ENCODE peak calls at places on chromosomes 6 and 20, in nine cellular contexts. One of them, this sample, is unnamed.

GRCh38 chr20:33850159-33850558 is 39.0 kb downstream of the CHMP4B start:
- DNase-seq in NCI-H345: no peak
- DNase-seq in Peyer's patch: no peak
- DNase-seq in K562: no peak
- DNase-seq in psoas muscle: no peak
- DNase-seq in non-pigmented ciliary epithelial cell: no peak
- DNase-seq in H1: no peak
- DNase-seq in stimulated activated CD8-positive, alpha-beta memory T cell treated with anti-CD3 and anti-CD28 coated beads, Interleukin-7, amount 100 ng/mL, for 24 hours: no peak
- DNase-seq in NAMALWA: no peak
- DNase-seq in this sample: no peak

GRCh38 chr6:138297761-138298298 is 79.5 kb upstream of the PBOV1 start:
- DNase-seq in NCI-H345: no peak
- DNase-seq in Peyer's patch: no peak
- DNase-seq in K562: no peak
- DNase-seq in psoas muscle: no peak
- DNase-seq in non-pigmented ciliary epithelial cell: no peak
- DNase-seq in H1: no peak
- DNase-seq in stimulated activated CD8-positive, alpha-beta memory T cell treated with anti-CD3 and anti-CD28 coated beads, Interleukin-7, amount 100 ng/mL, for 24 hours: no peak
- DNase-seq in NAMALWA: no peak
- DNase-seq in this sample: no peak

GRCh38 chr6:137155830-137156229 is 17.6 kb downstream of the IL22RA2 start:
- DNase-seq in NCI-H345: no peak
- DNase-seq in Peyer's patch: no peak
- DNase-seq in K562: no peak
- DNase-seq in psoas muscle: no peak
- DNase-seq in non-pigmented ciliary epithelial cell: peak
- DNase-seq in H1: no peak
- DNase-seq in stimulated activated CD8-positive, alpha-beta memory T cell treated with anti-CD3 and anti-CD28 coated beads, Interleukin-7, amount 100 ng/mL, for 24 hours: no peak
- DNase-seq in NAMALWA: no peak
- DNase-seq in this sample: no peak

GRCh38 chr20:49501917-49502316 is 19.4 kb upstream of the KCNB1 start:
- DNase-seq in NCI-H345: no peak
- DNase-seq in Peyer's patch: no peak
- DNase-seq in K562: peak
- DNase-seq in psoas muscle: peak
- DNase-seq in non-pigmented ciliary epithelial cell: peak
- DNase-seq in H1: no peak
- DNase-seq in stimulated activated CD8-positive, alpha-beta memory T cell treated with anti-CD3 and anti-CD28 coated beads, Interleukin-7, amount 100 ng/mL, for 24 hours: no peak
- DNase-seq in NAMALWA: peak
- DNase-seq in this sample: no peak

GRCh38 chr20:2932497-2932896 is 59.2 kb downstream of the PTPRA start:
- DNase-seq in NCI-H345: no peak
- DNase-seq in Peyer's patch: no peak
- DNase-seq in K562: no peak
- DNase-seq in psoas muscle: no peak
- DNase-seq in non-pigmented ciliary epithelial cell: no peak
- DNase-seq in H1: no peak
- DNase-seq in stimulated activated CD8-positive, alpha-beta memory T cell treated with anti-CD3 and anti-CD28 coated beads, Interleukin-7, amount 100 ng/mL, for 24 hours: no peak
- DNase-seq in NAMALWA: no peak
- DNase-seq in this sample: no peak

GRCh38 chr6:38508894-38509293 is 130.8 kb downstream of the BTBD9 start:
- DNase-seq in NCI-H345: peak
- DNase-seq in Peyer's patch: no peak
- DNase-seq in K562: no peak
- DNase-seq in psoas muscle: no peak
- DNase-seq in non-pigmented ciliary epithelial cell: no peak
- DNase-seq in H1: no peak
- DNase-seq in stimulated activated CD8-positive, alpha-beta memory T cell treated with anti-CD3 and anti-CD28 coated beads, Interleukin-7, amount 100 ng/mL, for 24 hours: no peak
- DNase-seq in NAMALWA: no peak
- DNase-seq in this sample: no peak

GRCh38 chr20:1331101-1331500 is 2.2 kb upstream of the SDCBP2 start:
- DNase-seq in NCI-H345: no peak
- DNase-seq in Peyer's patch: peak
- DNase-seq in K562: no peak
- DNase-seq in psoas muscle: no peak
- DNase-seq in non-pigmented ciliary epithelial cell: no peak
- DNase-seq in H1: no peak
- DNase-seq in stimulated activated CD8-positive, alpha-beta memory T cell treated with anti-CD3 and anti-CD28 coated beads, Interleukin-7, amount 100 ng/mL, for 24 hours: no peak
- DNase-seq in NAMALWA: no peak
- DNase-seq in this sample: no peak

GRCh38 chr20:48744515-48744914 is 83.3 kb downstream of the PREX1 start:
- DNase-seq in NCI-H345: no peak
- DNase-seq in Peyer's patch: no peak
- DNase-seq in K562: no peak
- DNase-seq in psoas muscle: no peak
- DNase-seq in non-pigmented ciliary epithelial cell: no peak
- DNase-seq in H1: no peak
- DNase-seq in stimulated activated CD8-positive, alpha-beta memory T cell treated with anti-CD3 and anti-CD28 coated beads, Interleukin-7, amount 100 ng/mL, for 24 hours: no peak
- DNase-seq in NAMALWA: no peak
- DNase-seq in this sample: no peak

GRCh38 chr6:158376650-158377081 is 64.4 kb downstream of the TULP4 start:
- DNase-seq in NCI-H345: no peak
- DNase-seq in Peyer's patch: no peak
- DNase-seq in K562: no peak
- DNase-seq in psoas muscle: peak
- DNase-seq in non-pigmented ciliary epithelial cell: no peak
- DNase-seq in H1: no peak
- DNase-seq in stimulated activated CD8-positive, alpha-beta memory T cell treated with anti-CD3 and anti-CD28 coated beads, Interleukin-7, amount 100 ng/mL, for 24 hours: no peak
- DNase-seq in NAMALWA: no peak
- DNase-seq in this sample: no peak

GRCh38 chr6:85678000-85678601 is 35.4 kb upstream of the SYNCRIP start:
- DNase-seq in NCI-H345: no peak
- DNase-seq in Peyer's patch: no peak
- DNase-seq in K562: no peak
- DNase-seq in psoas muscle: no peak
- DNase-seq in non-pigmented ciliary epithelial cell: no peak
- DNase-seq in H1: no peak
- DNase-seq in stimulated activated CD8-positive, alpha-beta memory T cell treated with anti-CD3 and anti-CD28 coated beads, Interleukin-7, amount 100 ng/mL, for 24 hours: no peak
- DNase-seq in NAMALWA: no peak
- DNase-seq in this sample: no peak